ENCODE peak calls at places on chromosomes 7 and 10, in seven cellular contexts. N is stimulated activated CD4-positive, alpha-beta T cell treated with anti-CD3 and anti-CD28 coated beads, Interleukin-1b, Interleukin-23, amount 100 ng/mL, for 1 hour; R is NAMALWA; M is esophagus muscularis mucosa; I is activated T-helper 1 cell treated with anti-CD3 and anti-CD28 coated beads, Interleukin-2, amount 50 U/mL, for 16 hours; C is thoracic aorta; F is mesendoderm. D is an unnamed sample.

GRCh38 chr10:72802291-72803118 is 91.0 kb upstream of the OIT3 start:
- DNase-seq in I (no peak), C (no peak), N (no peak), R (no peak), M (no peak), F (no peak), D (no peak)

GRCh38 chr7:158809596-158809995 is 19.7 kb downstream of the ESYT2 start:
- DNase-seq in I (no peak), N (no peak), C (no peak), R (peak; percentile 42), F (no peak), M (no peak), D (no peak)

GRCh38 chr7:127671341-127671740 is 19.3 kb downstream of the SND1 start:
- DNase-seq in M (no peak), C (no peak), F (no peak), N (no peak), I (no peak), R (no peak), D (no peak)

GRCh38 chr10:10911471-10911921 is 106.2 kb upstream of the CELF2 start:
- DNase-seq in I (no peak), R (no peak), C (peak; percentile 48), M (peak; percentile 94), N (no peak), F (peak; percentile 80), D (no peak)

GRCh38 chr10:101397140-101397539 is 43.2 kb downstream of the BTRC start:
- DNase-seq in F (peak; percentile 91), N (no peak), R (peak; percentile 60), M (no peak), C (peak; percentile 13), I (no peak), D (no peak)

GRCh38 chr10:108544500-108545120 is 1378.7 kb downstream of the XPNPEP1 start:
- DNase-seq in M (no peak), N (no peak), I (no peak), C (no peak), R (peak; percentile 63), F (peak; percentile 73), D (no peak)

GRCh38 chr10:63430091-63430998 is 35.4 kb downstream of the JMJD1C start:
- DNase-seq in I (no peak), N (no peak), R (no peak), F (peak; percentile 94), M (no peak), C (no peak), D (no peak)

GRCh38 chr7:115363916-115364315 is 442.0 kb downstream of the MDFIC start:
- DNase-seq in F (no peak), N (no peak), C (no peak), R (no peak), I (no peak), M (no peak), D (no peak)

GRCh38 chr10:91271886-91272285 is 51.4 kb downstream of the PCGF5 start:
- DNase-seq in M (no peak), R (no peak), I (no peak), C (no peak), N (no peak), F (no peak), D (no peak)

GRCh38 chr10:111989136-111990050 is 194.2 kb downstream of the GPAM start:
- DNase-seq in C (no peak), N (no peak), I (no peak), R (no peak), M (no peak), F (no peak), D (no peak)

GRCh38 chr10:3140280-3140679 is 32.3 kb downstream of the PITRM1 start:
- DNase-seq in I (no peak), R (no peak), F (no peak), C (no peak), N (no peak), M (no peak), D (no peak)

GRCh38 chr7:100674441-100675407 is 1.2 kb downstream of the GNB2 start:
- DNase-seq in M (no peak), R (peak; percentile 70), N (no peak), I (peak; percentile 23), F (peak; percentile 49), C (no peak), D (peak; percentile 69)

D was measured in D341Med.